ENCODE peak calls at places on chromosome 15, in four cellular contexts. W, N, I and F are unnamed samples.

GRCh38 chr15:25410649-25411048 is 28.2 kb downstream of the UBE3A start:
- DNase-seq in W (no peak), N (no peak), I (no peak), F (peak)

GRCh38 chr15:72536506-72536905 is 62.4 kb downstream of the ARIH1 start:
- DNase-seq in W (no peak), N (no peak), I (no peak), F (no peak)

GRCh38 chr15:29278436-29279099 is 8.9 kb upstream of the NSMCE3 start:
- DNase-seq in W (no peak), N (no peak), I (no peak), F (no peak)

GRCh38 chr15:59674501-59674900 is 14.6 kb downstream of the BNIP2 start:
- DNase-seq in W (no peak), N (no peak), I (no peak), F (no peak)

GRCh38 chr15:33310481-33311311 is at the start of gene RYR3:
- DNase-seq in W (no peak), N (no peak), I (no peak), F (no peak)

GRCh38 chr15:25674948-25675347 is 188.2 kb downstream of the ATP10A start:
- DNase-seq in W (no peak), N (no peak), I (no peak), F (no peak)

GRCh38 chr15:23416349-23417276 is 30.4 kb downstream of the GOLGA6L2 start:
- DNase-seq in W (no peak), N (no peak), I (no peak), F (no peak)

GRCh38 chr15:41535529-41535928 is 8.5 kb downstream of the RPAP1 start:
- DNase-seq in W (no peak), N (no peak), I (no peak), F (no peak)

GRCh38 chr15:85024509-85025336 is 43.1 kb downstream of the PDE8A start:
- DNase-seq in W (peak), N (no peak), I (no peak), F (peak)

GRCh38 chr15:29046946-29047345 is 161.2 kb downstream of the APBA2 start:
- DNase-seq in W (no peak), N (no peak), I (no peak), F (no peak)

GRCh38 chr15:79874242-79874641 is 22.6 kb downstream of the MTHFS start:
- DNase-seq in W (no peak), N (no peak), I (no peak), F (no peak)

GRCh38 chr15:97459771-97460170 is 500.7 kb upstream of the ARRDC4 start:
- DNase-seq in W (no peak), N (no peak), I (no peak), F (no peak)

GRCh38 chr15:83516935-83517334 is 69.8 kb downstream of the SH3GL3 start:
- DNase-seq in W (no peak), N (no peak), I (no peak), F (no peak)

GRCh38 chr15:59605994-59606393 is 5.6 kb upstream of the GCNT3 start:
- DNase-seq in W (no peak), N (no peak), I (no peak), F (no peak)

GRCh38 chr15:86915811-86916331 is 836.2 kb downstream of the AGBL1 start:
- DNase-seq in W (peak), N (no peak), I (no peak), F (peak)

GRCh38 chr15:63908986-63909385 is 75.2 kb upstream of the HERC1 start:
- DNase-seq in W (no peak), N (no peak), I (peak), F (no peak)

GRCh38 chr15:42608110-42608531 is 32.7 kb downstream of the STARD9 start:
- DNase-seq in W (no peak), N (peak), I (peak), F (peak)

GRCh38 chr15:42591238-42591936 is 16.0 kb downstream of the STARD9 start:
- DNase-seq in W (peak), N (no peak), I (peak), F (peak)

GRCh38 chr15:38005949-38006800 is 71.7 kb downstream of the TMCO5A start:
- DNase-seq in W (no peak), N (no peak), I (no peak), F (no peak)

GRCh38 chr15:82140859-82141258 is 95.0 kb upstream of the MEX3B start:
- DNase-seq in W (no peak), N (no peak), I (peak), F (no peak)

GRCh38 chr15:79896634-79897379 is at the start of gene MTHFS:
- DNase-seq in W (peak), N (no peak), I (peak), F (peak)

GRCh38 chr15:31344824-31345605 is 18.4 kb downstream of the KLF13 start:
- DNase-seq in W (no peak), N (no peak), I (no peak), F (no peak)

GRCh38 chr15:101187820-101188516 is 63.9 kb downstream of the CHSY1 start:
- DNase-seq in W (no peak), N (peak), I (peak), F (no peak)

GRCh38 chr15:31300208-31300661 is 26.4 kb upstream of the KLF13 start:
- DNase-seq in W (no peak), N (no peak), I (no peak), F (no peak)

GRCh38 chr15:39448409-39448808 is 132.5 kb upstream of the THBS1 start:
- DNase-seq in W (no peak), N (no peak), I (no peak), F (no peak)

GRCh38 chr15:47870956-47871625 is 153.8 kb downstream of the SEMA6D start:
- DNase-seq in W (no peak), N (no peak), I (peak), F (no peak)

GRCh38 chr15:38229700-38230099 is 22.9 kb upstream of the SPRED1 start:
- DNase-seq in W (no peak), N (no peak), I (no peak), F (no peak)

GRCh38 chr15:73940061-73940981 is 14.1 kb downstream of the LOXL1 start:
- DNase-seq in W (no peak), N (no peak), I (no peak), F (no peak)

GRCh38 chr15:27854601-27855000 is 244.5 kb downstream of the OCA2 start:
- DNase-seq in W (no peak), N (no peak), I (no peak), F (no peak)

GRCh38 chr15:44763848-44764247 is 27.5 kb downstream of the TRIM69 start:
- DNase-seq in W (no peak), N (no peak), I (no peak), F (no peak)

GRCh38 chr15:77734306-77734705 is 101.6 kb upstream of the LINGO1 start:
- DNase-seq in W (no peak), N (no peak), I (no peak), F (no peak)

GRCh38 chr15:64247906-64248541 is 85.2 kb upstream of the PPIB start:
- DNase-seq in W (peak), N (peak), I (peak), F (peak)

GRCh38 chr15:74203914-74204431 is 1.4 kb upstream of the STRA6 start:
- DNase-seq in W (no peak), N (no peak), I (no peak), F (no peak)

GRCh38 chr15:68304611-68305337 is 27.2 kb downstream of the FEM1B start:
- DNase-seq in W (no peak), N (no peak), I (no peak), F (no peak)
- TF ChIP-seq CTCF in W (no peak), N (no peak), I (no peak), F (no peak)

GRCh38 chr15:66713843-66714508 is 11.9 kb downstream of the SMAD6 start:
- DNase-seq in W (no peak), N (peak), I (no peak), F (peak)
- TF ChIP-seq MYC in W (no peak), N (no peak), I (no peak), F (peak)

GRCh38 chr15:66802087-66803001 is 100.3 kb downstream of the SMAD6 start:
- DNase-seq in W (no peak), N (no peak), I (peak), F (peak)
- TF ChIP-seq MAX in W (no peak), N (no peak), I (no peak), F (no peak)

GRCh38 chr15:69723404-69724097 is 270.9 kb downstream of the RPLP1 start:
- DNase-seq in W (no peak), N (no peak), I (no peak), F (peak)
- TF ChIP-seq CTCF in W (no peak), N (no peak), I (no peak), F (peak)

GRCh38 chr15:36329592-36329991 is 249.8 kb upstream of the CDIN1 start:
- DNase-seq in W (no peak), N (no peak), I (no peak), F (no peak)

GRCh38 chr15:36332896-36333295 is 246.5 kb upstream of the CDIN1 start:
- DNase-seq in W (no peak), N (no peak), I (no peak), F (no peak)

GRCh38 chr15:36331531-36332275 is 247.7 kb upstream of the CDIN1 start:
- DNase-seq in W (no peak), N (no peak), I (no peak), F (no peak)

GRCh38 chr15:36332301-36332700 is 247.1 kb upstream of the CDIN1 start:
- DNase-seq in W (no peak), N (no peak), I (no peak), F (no peak)

DNA sequence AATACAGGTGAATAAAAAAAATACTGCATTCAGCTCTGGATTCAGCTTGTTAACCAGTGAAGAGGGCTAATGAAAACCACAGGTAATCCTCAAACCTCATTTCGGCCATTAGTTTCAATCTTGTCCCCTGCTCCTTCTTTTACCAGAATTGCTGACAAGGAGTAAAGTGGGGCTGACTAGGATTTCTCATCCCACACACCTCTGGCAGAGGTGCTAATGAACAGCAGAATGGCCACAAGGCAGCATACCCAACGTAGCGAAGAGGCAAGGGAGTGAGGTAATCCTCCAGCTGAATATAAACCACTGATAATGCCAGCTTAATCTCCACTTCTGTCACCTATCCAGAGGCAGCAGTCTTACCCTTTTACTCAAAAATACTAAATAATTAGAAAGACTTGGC is 248.8 kb upstream of the CDIN1 start:
- DNase-seq in W (no peak), N (no peak), I (no peak), F (no peak)
- TF ChIP-seq MYC in W (no peak), N (no peak), I (no peak), F (no peak)